ENCODE peak calls at places on chromosomes 16 and 17, in four cellular contexts. D is OCI-LY7, H is IMR-90, S is astrocyte of the spinal cord. F is an unnamed sample.

GRCh38 chr16:12083625-12084024 is 107.1 kb downstream of the SNX29 start:
- DNase-seq in D (no peak), H (no peak), S (no peak), F (no peak)

GRCh38 chr16:88347656-88348376 is 34.9 kb upstream of the ZNF469 start:
- DNase-seq in D (peak; percentile 81), H (no peak), S (no peak), F (no peak)

GRCh38 chr16:71775949-71776348 is 32.7 kb downstream of the AP1G1 start:
- DNase-seq in D (peak; percentile 11), H (no peak), S (no peak), F (no peak)

GRCh38 chr17:37124825-37125181 is 176.0 kb downstream of the AATF start:
- DNase-seq in D (no peak), H (no peak), S (no peak), F (no peak)

GRCh38 chr17:60345233-60345632 is 46.7 kb downstream of the USP32 start:
- DNase-seq in D (no peak), H (no peak), S (no peak), F (no peak)

GRCh38 chr17:82495844-82496528 is 23.5 kb upstream of the FOXK2 start:
- DNase-seq in D (no peak), H (no peak), S (no peak), F (no peak)

GRCh38 chr17:31405941-31406371 is 14.5 kb downstream of the RAB11FIP4 start:
- DNase-seq in D (no peak), H (no peak), S (no peak), F (no peak)

GRCh38 chr17:5740937-5741336 is 156.6 kb upstream of the NLRP1 start:
- DNase-seq in D (no peak), H (no peak), S (no peak), F (no peak)

GRCh38 chr17:82330322-82331239 is 3.0 kb downstream of the SECTM1 start:
- DNase-seq in D (peak; percentile 63), H (peak; percentile 67), S (peak; percentile 33), F (peak; percentile 64)

GRCh38 chr17:45147581-45148182 is 593 bp upstream of the HEXIM1 start:
- DNase-seq in D (peak; percentile 98), H (peak; percentile 97), S (peak; percentile 97), F (peak; percentile 94)

GRCh38 chr17:4358154-4358553 is 8.3 kb downstream of the UBE2G1 start:
- DNase-seq in D (no peak), H (no peak), S (no peak), F (no peak)

GRCh38 chr17:82984751-82985435 is 94.5 kb upstream of the METRNL start:
- DNase-seq in D (no peak), H (no peak), S (no peak), F (no peak)

GRCh38 chr16:77212736-77213541 is 13.7 kb downstream of the SYCE1L start:
- DNase-seq in D (peak; percentile 55), H (no peak), S (peak; percentile 50), F (no peak)

GRCh38 chr17:5418858-5419355 is 555 bp downstream of the NUP88 start:
- DNase-seq in D (peak; percentile 96), H (peak; percentile 39), S (no peak), F (no peak)

GRCh38 chr16:89060207-89060794 is 33.4 kb upstream of the ACSF3 start:
- DNase-seq in D (peak; percentile 62), H (no peak), S (no peak), F (no peak)

GRCh38 chr16:3645504-3646347 is 8.8 kb upstream of the DNASE1 start:
- DNase-seq in D (no peak), H (peak; percentile 73), S (peak; percentile 77), F (peak; percentile 47)

GRCh38 chr17:64028874-64029464 is 8.5 kb upstream of the ICAM2 start:
- DNase-seq in D (peak; percentile 83), H (peak; percentile 67), S (peak; percentile 66), F (peak; percentile 20)

GRCh38 chr16:71572497-71573116 is 4.3 kb downstream of the TAT start:
- DNase-seq in D (no peak), H (no peak), S (no peak), F (no peak)

GRCh38 chr16:86886651-86887050 is 308.3 kb downstream of the FOXL1 start:
- DNase-seq in D (no peak), H (peak; percentile 41), S (no peak), F (no peak)

GRCh38 chr16:73949574-73950348 is 346.9 kb upstream of the PSMD7 start:
- DNase-seq in D (no peak), H (peak; percentile 83), S (peak; percentile 40), F (peak; percentile 65)

GRCh38 chr17:18967806-18968744 is 16.1 kb downstream of the SLC5A10 start:
- DNase-seq in D (no peak), H (no peak), S (no peak), F (no peak)

GRCh38 chr17:50865060-50865867 is 890 bp downstream of the TOB1 start:
- DNase-seq in D (peak; percentile 79), H (peak; percentile 24), S (peak; percentile 38), F (no peak)

GRCh38 chr16:26606381-26607150 is 460.2 kb upstream of the C16orf82 start:
- DNase-seq in D (no peak), H (no peak), S (no peak), F (no peak)
- H3K4me3 ChIP-seq in D (peak overlapping the region; percentile 16), H (no peak overlapping the region), S (no peak overlapping the region), F (no peak overlapping the region)

DNA sequence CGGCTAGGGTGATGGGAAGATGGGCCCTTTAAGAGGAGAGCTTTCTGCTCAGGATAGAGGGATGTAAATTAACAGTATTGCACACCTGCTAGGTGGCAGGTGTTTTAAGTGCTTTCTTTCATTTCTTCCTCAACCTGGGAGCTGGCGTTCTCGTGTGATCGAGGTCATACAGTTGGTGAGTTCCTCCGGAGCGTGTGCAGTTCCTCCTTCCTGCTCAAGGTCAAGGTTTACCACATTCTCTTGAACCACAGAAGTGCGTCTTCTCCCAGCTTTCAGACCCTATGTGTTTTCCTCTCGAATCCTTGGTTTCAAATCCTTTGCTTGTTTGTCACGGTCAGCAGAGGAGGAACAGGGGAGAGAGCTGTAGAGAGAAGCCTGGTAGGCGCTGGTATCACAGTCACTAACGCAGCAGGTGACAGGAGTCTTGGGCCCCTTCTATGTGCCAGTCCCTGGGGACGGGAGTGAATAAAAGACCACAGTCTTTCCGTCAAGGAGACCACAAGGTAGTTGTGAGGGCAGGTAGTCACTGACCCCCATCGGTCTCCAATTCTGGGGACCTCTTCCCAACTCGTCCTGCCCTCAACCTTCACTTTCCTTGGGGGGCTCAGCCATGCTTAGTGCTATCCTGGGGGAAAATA is 788 bp downstream of the DNAI2 start:
- DNase-seq in D (peak; percentile 20), H (no peak), S (no peak), F (no peak)
- H3K4me3 ChIP-seq in D (no peak overlapping the region), H (no peak overlapping the region), S (no peak overlapping the region), F (no peak overlapping the region)

DNA sequence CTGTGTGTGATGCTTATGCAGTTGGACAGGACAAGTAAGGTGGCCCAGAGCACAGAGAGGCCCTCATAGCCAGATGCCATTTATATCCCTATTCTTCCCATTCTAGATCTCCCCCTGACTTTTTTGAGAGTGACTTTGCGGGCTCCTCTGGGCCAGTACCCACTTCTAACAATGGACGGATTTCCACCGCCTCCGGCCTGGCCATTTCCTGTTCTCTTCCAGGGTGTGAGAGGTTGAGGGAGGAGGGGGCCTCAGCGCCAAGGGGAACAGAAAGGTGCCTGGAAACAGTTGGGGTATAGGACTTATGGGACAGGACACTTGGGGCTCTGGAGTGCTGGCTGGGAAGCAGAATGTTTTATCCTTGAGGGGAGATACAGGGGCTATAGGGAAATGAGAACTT is 3.4 kb downstream of the TAOK2 start:
- DNase-seq in D (no peak), H (no peak), S (no peak), F (no peak)
- H3K4me3 ChIP-seq in D (peak overlapping the region; percentile 99), H (no peak overlapping the region), S (no peak overlapping the region), F (no peak overlapping the region)

GRCh38 chr16:27221576-27222498 is 18.5 kb downstream of the KDM8 start:
- DNase-seq in D (no peak), H (peak; percentile 76), S (no peak), F (peak; percentile 27)
- H3K4me3 ChIP-seq in D (no peak overlapping the region), H (no peak overlapping the region), S (no peak overlapping the region), F (no peak overlapping the region)

GRCh38 chr16:79018952-79019506 is 581.5 kb downstream of the MAF start:
- DNase-seq in D (no peak), H (no peak), S (no peak), F (no peak)

GRCh38 chr16:79026117-79026516 is 574.4 kb downstream of the MAF start:
- DNase-seq in D (no peak), H (no peak), S (no peak), F (no peak)

DNA sequence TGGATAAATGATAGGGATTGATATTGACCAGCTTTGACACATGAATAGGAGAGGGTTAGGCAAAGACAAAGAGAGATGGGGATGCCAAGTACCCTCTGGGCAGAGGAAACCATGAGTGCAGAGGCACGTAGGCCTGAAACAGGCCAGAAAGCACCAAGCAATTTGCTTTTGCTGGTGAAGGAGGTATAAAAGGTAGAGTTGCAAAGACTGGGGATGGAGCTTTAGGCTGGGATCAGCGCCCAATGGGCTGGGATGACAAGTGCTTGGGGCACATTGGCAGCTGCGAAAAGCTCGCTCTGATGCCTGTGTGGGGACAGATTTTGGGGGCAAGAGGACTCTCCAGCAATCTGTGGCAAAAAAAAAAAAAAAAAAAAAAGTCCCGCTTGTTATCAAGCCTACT is 578.5 kb downstream of the MAF start:
- DNase-seq in D (no peak), H (no peak), S (no peak), F (no peak)
- H3K4me3 ChIP-seq in D (no peak overlapping the region), H (no peak overlapping the region), S (no peak overlapping the region), F (no peak overlapping the region)

DNA sequence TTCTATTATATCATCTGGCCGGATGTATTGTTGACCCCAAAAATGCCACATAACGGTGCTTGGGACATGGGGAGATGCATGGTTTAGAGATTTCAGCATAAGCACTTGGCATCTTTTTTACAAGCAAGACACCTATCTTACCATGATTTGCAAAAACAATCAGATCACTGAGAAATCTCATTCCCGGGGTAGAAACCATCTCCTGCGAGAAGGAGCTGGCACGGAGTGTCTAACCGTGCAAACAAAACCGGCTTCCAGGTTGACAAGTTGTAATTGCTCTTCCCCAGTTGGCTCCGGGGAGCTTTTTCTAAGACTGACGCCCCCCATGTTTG is 1.0 kb downstream of the SLC16A6 start:
- DNase-seq in D (no peak), H (no peak), S (no peak), F (no peak)
- H3K4me3 ChIP-seq in D (peak overlapping the region; percentile 85), H (no peak overlapping the region), S (peak overlapping the region; percentile 50), F (no peak overlapping the region)

DNA sequence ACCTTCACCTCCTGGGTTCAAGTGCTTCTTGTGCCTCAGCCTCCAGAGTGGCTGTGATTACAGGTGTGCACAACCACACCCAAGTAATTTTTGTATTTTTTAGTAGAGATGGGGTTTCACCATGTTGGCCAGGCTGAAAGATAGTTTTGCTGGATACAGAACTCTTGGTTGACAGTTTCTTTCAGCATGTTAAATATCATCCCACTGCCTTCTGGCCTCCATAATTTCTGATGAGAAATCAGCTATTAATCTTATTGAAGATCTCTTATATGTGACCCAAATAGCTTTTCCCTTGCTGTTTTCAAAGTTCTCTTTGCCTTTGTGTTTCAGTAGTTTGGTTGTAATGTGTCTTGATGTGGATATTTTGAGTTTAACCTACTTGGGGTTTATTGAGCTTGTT is 50.3 kb upstream of the BRD7 start:
- DNase-seq in D (no peak), H (no peak), S (no peak), F (no peak)
- H3K4me3 ChIP-seq in D (no peak overlapping the region), H (no peak overlapping the region), S (no peak overlapping the region), F (no peak overlapping the region)

GRCh38 chr17:80751460-80752368 is 207.1 kb downstream of the RPTOR start:
- DNase-seq in D (no peak), H (peak; percentile 58), S (no peak), F (no peak)
- H3K4me3 ChIP-seq in D (no peak overlapping the region), H (no peak overlapping the region), S (no peak overlapping the region), F (no peak overlapping the region)

GRCh38 chr17:21108651-21109050 is 18.1 kb upstream of the DHRS7B start:
- DNase-seq in D (no peak), H (no peak), S (no peak), F (no peak)
- H3K4me3 ChIP-seq in D (no peak overlapping the region), H (no peak overlapping the region), S (no peak overlapping the region), F (no peak overlapping the region)

F was measured in skeletal muscle cell.